ENCODE peak calls at places on chromosomes 11 and 22, in four cellular contexts. One of them, this sample, is unnamed.

GRCh38 chr22:38867496-38868285 is 4.3 kb downstream of the CBX6 start:
- DNase-seq in fibroblast of lung: no peak
- DNase-seq in head of caudate nucleus: no peak
- DNase-seq in CD8-positive, alpha-beta T cell: no peak
- DNase-seq in this sample: no peak

GRCh38 chr11:19743622-19744021 is 31.0 kb downstream of the NAV2 start:
- DNase-seq in fibroblast of lung: no peak
- DNase-seq in head of caudate nucleus: no peak
- DNase-seq in CD8-positive, alpha-beta T cell: no peak
- DNase-seq in this sample: no peak

GRCh38 chr11:121996574-121996973 is 119.4 kb downstream of the BLID start:
- DNase-seq in fibroblast of lung: no peak
- DNase-seq in head of caudate nucleus: no peak
- DNase-seq in CD8-positive, alpha-beta T cell: no peak
- DNase-seq in this sample: no peak

GRCh38 chr11:11993814-11994213 is 14.6 kb downstream of the DKK3 start:
- DNase-seq in fibroblast of lung: peak; percentile 75
- DNase-seq in head of caudate nucleus: peak; percentile 72
- DNase-seq in CD8-positive, alpha-beta T cell: no peak
- DNase-seq in this sample: peak; percentile 85

GRCh38 chr22:22380098-22381030 is 128.2 kb downstream of the ZNF280B start:
- DNase-seq in fibroblast of lung: no peak
- DNase-seq in head of caudate nucleus: no peak
- DNase-seq in CD8-positive, alpha-beta T cell: no peak
- DNase-seq in this sample: no peak

GRCh38 chr22:50507421-50507990 is at the start of gene LMF2:
- DNase-seq in fibroblast of lung: no peak
- DNase-seq in head of caudate nucleus: peak; percentile 87
- DNase-seq in CD8-positive, alpha-beta T cell: peak; percentile 97
- DNase-seq in this sample: no peak

GRCh38 chr22:38872172-38872830 is at the start of gene CBX6:
- DNase-seq in fibroblast of lung: peak; percentile 93
- DNase-seq in head of caudate nucleus: peak; percentile 95
- DNase-seq in CD8-positive, alpha-beta T cell: peak; percentile 98
- DNase-seq in this sample: peak; percentile 86

GRCh38 chr22:20632082-20632481 is 124.7 kb downstream of the MED15 start:
- DNase-seq in fibroblast of lung: no peak
- DNase-seq in head of caudate nucleus: no peak
- DNase-seq in CD8-positive, alpha-beta T cell: no peak
- DNase-seq in this sample: no peak

GRCh38 chr22:44164031-44164430 is 16.7 kb upstream of the PARVG start:
- DNase-seq in fibroblast of lung: no peak
- DNase-seq in head of caudate nucleus: no peak
- DNase-seq in CD8-positive, alpha-beta T cell: no peak
- DNase-seq in this sample: no peak

GRCh38 chr11:15745266-15745665 is 611.1 kb downstream of the SOX6 start:
- DNase-seq in fibroblast of lung: no peak
- DNase-seq in head of caudate nucleus: no peak
- DNase-seq in CD8-positive, alpha-beta T cell: no peak
- DNase-seq in this sample: no peak

GRCh38 chr11:73334244-73335203 is 26.4 kb downstream of the ARHGEF17 start:
- DNase-seq in fibroblast of lung: peak; percentile 89
- DNase-seq in head of caudate nucleus: no peak
- DNase-seq in CD8-positive, alpha-beta T cell: no peak
- DNase-seq in this sample: peak; percentile 65

GRCh38 chr22:31615940-31616314 is 46.1 kb downstream of the PISD start:
- DNase-seq in fibroblast of lung: no peak
- DNase-seq in head of caudate nucleus: no peak
- DNase-seq in CD8-positive, alpha-beta T cell: no peak
- DNase-seq in this sample: no peak

GRCh38 chr11:34249439-34250073 is 108.3 kb downstream of the ABTB2 start:
- DNase-seq in fibroblast of lung: no peak
- DNase-seq in head of caudate nucleus: no peak
- DNase-seq in CD8-positive, alpha-beta T cell: no peak
- DNase-seq in this sample: no peak

GRCh38 chr11:859394-860131 is 16.9 kb downstream of the TSPAN4 start:
- DNase-seq in fibroblast of lung: peak; percentile 94
- DNase-seq in head of caudate nucleus: peak; percentile 58
- DNase-seq in CD8-positive, alpha-beta T cell: no peak
- DNase-seq in this sample: peak; percentile 94

GRCh38 chr11:106159846-106160245 is 82.4 kb downstream of the AASDHPPT start:
- DNase-seq in fibroblast of lung: peak; percentile 27
- DNase-seq in head of caudate nucleus: no peak
- DNase-seq in CD8-positive, alpha-beta T cell: no peak
- DNase-seq in this sample: no peak

GRCh38 chr11:33936745-33937612 is 45.1 kb upstream of the LMO2 start:
- DNase-seq in fibroblast of lung: peak; percentile 29
- DNase-seq in head of caudate nucleus: no peak
- DNase-seq in CD8-positive, alpha-beta T cell: no peak
- DNase-seq in this sample: no peak

GRCh38 chr11:35485656-35486318 is 39.6 kb downstream of the PAMR1 start:
- DNase-seq in fibroblast of lung: peak; percentile 78
- DNase-seq in head of caudate nucleus: peak; percentile 78
- DNase-seq in CD8-positive, alpha-beta T cell: peak; percentile 80
- DNase-seq in this sample: peak; percentile 80

GRCh38 chr11:72776117-72776843 is 17.6 kb downstream of the STARD10 start:
- DNase-seq in fibroblast of lung: no peak
- DNase-seq in head of caudate nucleus: no peak
- DNase-seq in CD8-positive, alpha-beta T cell: no peak
- DNase-seq in this sample: no peak

GRCh38 chr11:503179-503981 is 3.7 kb downstream of the RNH1 start:
- DNase-seq in fibroblast of lung: peak; percentile 78
- DNase-seq in head of caudate nucleus: peak; percentile 79
- DNase-seq in CD8-positive, alpha-beta T cell: no peak
- DNase-seq in this sample: no peak

GRCh38 chr11:92932023-92932422 is 37.4 kb upstream of the MTNR1B start:
- DNase-seq in fibroblast of lung: no peak
- DNase-seq in head of caudate nucleus: no peak
- DNase-seq in CD8-positive, alpha-beta T cell: no peak
- DNase-seq in this sample: no peak

GRCh38 chr11:2166091-2166851 is 5.3 kb upstream of the INS start:
- DNase-seq in fibroblast of lung: peak; percentile 41
- DNase-seq in head of caudate nucleus: no peak
- DNase-seq in CD8-positive, alpha-beta T cell: peak; percentile 59
- DNase-seq in this sample: no peak

GRCh38 chr22:21937041-21937820 is 15.4 kb downstream of the PPM1F start:
- DNase-seq in fibroblast of lung: no peak
- DNase-seq in head of caudate nucleus: peak; percentile 62
- DNase-seq in CD8-positive, alpha-beta T cell: no peak
- DNase-seq in this sample: no peak

GRCh38 chr11:102957953-102958352 is 2.4 kb upstream of the MMP13 start:
- DNase-seq in fibroblast of lung: peak; percentile 17
- DNase-seq in head of caudate nucleus: no peak
- DNase-seq in CD8-positive, alpha-beta T cell: no peak
- DNase-seq in this sample: no peak

GRCh38 chr11:117833401-117833891 is 8.9 kb upstream of the FXYD2 start:
- DNase-seq in fibroblast of lung: no peak
- DNase-seq in head of caudate nucleus: no peak
- DNase-seq in CD8-positive, alpha-beta T cell: peak; percentile 45
- DNase-seq in this sample: no peak

This sample was measured in cerebellar cortex.